ENCODE peak calls at places on chromosomes 11 and 22, in five cellular contexts. Y is tibial nerve, P is dorsolateral prefrontal cortex, O is upper lobe of right lung, A is mesendoderm. Z is an unnamed sample.

GRCh38 chr11:115471367-115471766 is 32.8 kb downstream of the CADM1 start:
- DNase-seq in P (no peak), A (no peak), O (no peak), Y (no peak), Z (no peak)

GRCh38 chr22:40958329-40958728 is 7.2 kb downstream of the RBX1 start:
- DNase-seq in A (no peak), O (no peak), P (no peak), Y (no peak), Z (no peak)

GRCh38 chr11:34337016-34337415 is 20.8 kb downstream of the ABTB2 start:
- DNase-seq in Y (no peak), P (no peak), O (no peak), A (no peak), Z (no peak)

GRCh38 chr22:19742160-19743066 is 18.2 kb upstream of the TBX1 start:
- DNase-seq in P (no peak), A (no peak), Y (no peak), O (no peak), Z (no peak)

GRCh38 chr11:86722041-86722440 is 49.6 kb upstream of the ME3 start:
- DNase-seq in O (no peak), A (no peak), Y (no peak), P (no peak), Z (no peak)

GRCh38 chr11:62850911-62851806 is 11.8 kb upstream of the WDR74 start:
- DNase-seq in O (no peak), Y (no peak), A (peak; percentile 91), P (no peak), Z (no peak)

GRCh38 chr11:108093128-108093904 is 28.1 kb upstream of the ACAT1 start:
- DNase-seq in Y (no peak), P (no peak), A (peak; percentile 69), O (no peak), Z (no peak)

GRCh38 chr11:117498791-117499190 is 171.1 kb downstream of the CEP164 start:
- DNase-seq in Y (no peak), A (no peak), P (no peak), O (no peak), Z (no peak)

GRCh38 chr11:78666675-78667129 is 92.0 kb upstream of the NARS2 start:
- DNase-seq in O (no peak), P (no peak), Y (no peak), A (no peak), Z (no peak)

GRCh38 chr11:1307998-1308744 is 1.3 kb downstream of the TOLLIP start:
- DNase-seq in P (no peak), Y (no peak), O (no peak), A (no peak), Z (no peak)

GRCh38 chr11:61189933-61190332 is 13.4 kb upstream of the PGA3 start:
- DNase-seq in P (no peak), A (no peak), Y (no peak), O (no peak), Z (no peak)

GRCh38 chr11:78669249-78669648 is 94.6 kb upstream of the NARS2 start:
- DNase-seq in O (no peak), A (no peak), P (no peak), Y (no peak), Z (no peak)

GRCh38 chr11:2788751-2789140 is 89.0 kb upstream of the KCNQ1OT1 start:
- DNase-seq in A (no peak), O (peak; percentile 40), Y (no peak), P (no peak), Z (no peak)

GRCh38 chr11:27456140-27456801 is 16.3 kb downstream of the LGR4 start:
- DNase-seq in O (no peak), Y (no peak), A (no peak), P (no peak), Z (no peak)

GRCh38 chr22:26016916-26017315 is 152.3 kb upstream of the SEZ6L start:
- DNase-seq in A (no peak), O (no peak), Y (no peak), P (no peak), Z (no peak)

GRCh38 chr22:26023104-26023775 is 146.0 kb upstream of the SEZ6L start:
- DNase-seq in Y (no peak), A (peak; percentile 13), P (no peak), O (no peak), Z (no peak)

GRCh38 chr22:26021516-26021915 is 147.7 kb upstream of the SEZ6L start:
- DNase-seq in P (no peak), A (no peak), O (no peak), Y (no peak), Z (no peak)

DNA sequence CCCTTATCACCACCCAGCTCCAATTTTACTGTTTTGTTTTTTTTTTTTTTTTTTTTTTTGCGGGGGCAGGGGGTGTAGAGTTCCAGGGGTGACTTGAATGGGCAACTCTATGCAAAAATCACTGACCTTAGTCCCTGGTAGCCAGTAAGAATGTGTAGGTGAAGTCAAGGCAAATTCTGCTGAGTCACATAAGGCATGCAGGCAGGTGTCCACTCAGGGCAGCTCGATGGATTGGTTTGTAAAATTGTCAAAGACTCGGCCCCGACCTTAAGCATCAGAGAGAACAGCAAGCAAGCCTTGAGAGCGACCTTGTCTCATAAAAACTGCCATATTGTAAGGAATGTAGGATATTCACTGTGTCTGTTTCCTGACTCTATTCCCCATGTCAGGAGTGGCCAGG is 151.3 kb upstream of the SEZ6L start:
- DNase-seq in Y (no peak), P (no peak), A (no peak), O (no peak), Z (no peak)
- H3K27ac ChIP-seq in Y (no peak overlapping the region), P (no peak overlapping the region), A (no peak overlapping the region), O (no peak overlapping the region), Z (no peak overlapping the region)

GRCh38 chr11:122146475-122146874 is 30.5 kb upstream of the BLID start:
- DNase-seq in O (no peak), P (no peak), Y (no peak), A (no peak), Z (no peak)
- H3K27ac ChIP-seq in O (no peak overlapping the region), P (peak overlapping the region; percentile 60), Y (no peak overlapping the region), A (no peak overlapping the region), Z (no peak overlapping the region)

DNA sequence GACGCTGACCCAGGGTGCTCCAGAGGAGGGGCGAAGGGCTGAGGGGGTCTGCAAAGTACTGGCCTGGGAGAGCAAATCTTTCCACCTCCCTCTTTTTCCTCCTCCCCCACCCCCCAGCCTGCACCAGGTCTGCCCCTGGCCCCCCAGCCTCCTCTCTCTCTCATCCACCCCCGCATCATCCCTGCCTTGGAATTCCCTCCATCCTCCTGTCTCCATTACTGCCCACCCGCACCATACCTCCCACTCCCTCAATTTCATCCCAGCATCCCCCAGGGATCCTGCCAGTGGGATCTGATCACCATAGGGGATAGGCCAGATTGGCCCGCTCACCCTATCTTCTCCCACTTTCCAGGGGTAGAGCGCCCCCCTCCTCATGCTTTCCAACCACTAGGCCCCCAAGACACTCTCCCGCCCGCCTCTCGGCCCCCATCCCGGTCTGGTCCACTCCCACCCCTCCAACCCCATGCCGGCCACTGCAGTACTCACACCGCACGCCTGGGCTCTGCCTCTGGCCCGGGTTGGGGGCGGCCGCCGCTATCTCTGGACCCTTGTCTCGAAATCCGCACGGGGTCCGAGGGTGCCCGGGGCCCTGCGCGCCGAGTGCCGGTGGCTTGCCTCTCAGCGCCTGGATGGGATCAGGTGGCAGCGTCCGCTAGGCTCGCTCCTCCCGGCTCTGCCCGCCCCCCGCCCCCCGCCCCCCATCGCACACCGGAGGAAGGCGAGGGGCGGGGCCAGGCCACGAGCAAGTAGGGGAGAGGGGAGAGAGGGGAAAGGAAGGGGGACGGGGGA is at the start of gene GAL3ST3:
- DNase-seq in Y (no peak), P (no peak), O (no peak), A (peak; percentile 52), Z (no peak)
- H3K27ac ChIP-seq in Y (no peak within 1 kb of the TSS), P (no peak within 1 kb of the TSS), O (no peak within 1 kb of the TSS), A (no peak within 1 kb of the TSS), Z (no peak within 1 kb of the TSS)

GRCh38 chr11:28696591-28696990 is 588.4 kb downstream of the METTL15 start:
- DNase-seq in Y (no peak), O (no peak), P (no peak), A (no peak), Z (no peak)

DNA sequence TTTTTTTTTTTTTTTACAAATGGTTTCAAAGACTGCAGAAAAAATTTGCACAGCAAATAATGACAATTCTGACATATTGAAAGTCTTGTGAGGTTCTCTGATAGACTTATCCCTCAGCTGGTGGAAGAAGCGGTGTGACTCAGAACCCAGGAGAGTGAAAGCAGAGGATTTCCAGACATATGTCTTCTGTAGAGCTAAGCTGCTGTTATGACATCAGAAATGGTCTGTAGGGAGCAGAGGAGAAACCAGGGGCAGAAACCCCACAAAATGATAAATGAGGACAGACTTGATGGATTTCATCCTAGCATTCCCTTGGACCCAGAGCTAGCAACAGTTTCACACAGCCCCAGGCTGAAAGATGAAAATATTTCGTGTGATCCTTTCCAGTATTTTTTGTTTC is 582.6 kb downstream of the METTL15 start:
- DNase-seq in A (no peak), Y (no peak), P (no peak), O (no peak), Z (no peak)
- H3K27ac ChIP-seq in A (no peak overlapping the region), Y (no peak overlapping the region), P (no peak overlapping the region), O (no peak overlapping the region), Z (no peak overlapping the region)

GRCh38 chr11:118565062-118565461 is 669 bp downstream of the IFT46 start:
- DNase-seq in A (no peak), O (no peak), P (no peak), Y (no peak), Z (no peak)
- H3K27ac ChIP-seq in A (no peak overlapping the region), O (no peak overlapping the region), P (no peak overlapping the region), Y (no peak overlapping the region), Z (no peak overlapping the region)

Z was measured in iPS DF 6.9.